ENCODE peak calls at places on chromosomes 1 and 21, in ten cellular contexts. J is GM23338, Q is HL-60, F is esophagus muscularis mucosa, R is heart right ventricle, B is fibroblast of mammary gland, L is SK-N-MC, O is AG09309, U is mucosa of descending colon, X is cardiac muscle cell. H is an unnamed sample.

GRCh38 chr1:211332036-211332616 is 5.5 kb downstream of the TRAF5 start:
- DNase-seq in J (no peak), Q (no peak), F (no peak), R (no peak), B (no peak), L (no peak), O (no peak), U (no peak), X (no peak), H (peak)

GRCh38 chr1:65872258-65872657 is 79.6 kb downstream of the PDE4B start:
- DNase-seq in J (no peak), Q (no peak), F (no peak), R (no peak), B (no peak), L (no peak), O (no peak), U (no peak), X (no peak), H (no peak)

GRCh38 chr1:15172405-15173259 is 19.1 kb downstream of the TMEM51 start:
- DNase-seq in J (no peak), Q (no peak), F (no peak), R (no peak), B (peak), L (no peak), O (no peak), U (no peak), X (peak), H (peak)

GRCh38 chr1:4752059-4752458 is 97.7 kb downstream of the AJAP1 start:
- DNase-seq in J (no peak), Q (no peak), F (no peak), R (no peak), B (no peak), L (no peak), O (no peak), U (no peak), X (no peak), H (no peak)

GRCh38 chr1:226082959-226083302 is 20.4 kb downstream of the H3-3A start:
- DNase-seq in J (peak), Q (no peak), F (no peak), R (peak), B (peak), L (no peak), O (no peak), U (no peak), X (peak), H (peak)

GRCh38 chr1:230610589-230610988 is 31.7 kb upstream of the COG2 start:
- DNase-seq in J (no peak), Q (no peak), F (no peak), R (no peak), B (no peak), L (no peak), O (no peak), U (no peak), X (no peak), H (no peak)

GRCh38 chr1:151741516-151741915 is 20.2 kb downstream of the RIIAD1 start:
- DNase-seq in J (no peak), Q (no peak), F (no peak), R (no peak), B (no peak), L (no peak), O (no peak), U (no peak), X (no peak), H (no peak)

GRCh38 chr1:151478923-151479322 is 19.6 kb upstream of the POGZ start:
- DNase-seq in J (no peak), Q (no peak), F (no peak), R (no peak), B (no peak), L (no peak), O (no peak), U (no peak), X (peak), H (peak)

GRCh38 chr1:3668585-3669300 is 16.4 kb downstream of the TP73 start:
- DNase-seq in J (peak), Q (peak), F (no peak), R (peak), B (peak), L (no peak), O (no peak), U (peak), X (peak), H (peak)

GRCh38 chr1:234589854-234590620 is 19.9 kb downstream of the IRF2BP2 start:
- DNase-seq in J (no peak), Q (no peak), F (peak), R (no peak), B (peak), L (no peak), O (no peak), U (no peak), X (peak), H (peak)

GRCh38 chr1:117658676-117659075 is 52.8 kb downstream of the TENT5C start:
- DNase-seq in J (no peak), Q (no peak), F (no peak), R (no peak), B (no peak), L (no peak), O (no peak), U (peak), X (no peak), H (no peak)

GRCh38 chr21:45976666-45977335 is 4.8 kb upstream of the COL6A1 start:
- DNase-seq in J (no peak), Q (no peak), F (no peak), R (peak), B (no peak), L (no peak), O (no peak), U (no peak), X (no peak), H (no peak)

GRCh38 chr1:55588300-55588699 is 373.1 kb upstream of the USP24 start:
- DNase-seq in J (no peak), Q (no peak), F (peak), R (no peak), B (no peak), L (no peak), O (no peak), U (no peak), X (no peak), H (no peak)

GRCh38 chr1:3261969-3262579 is 192.4 kb upstream of the ARHGEF16 start:
- DNase-seq in J (no peak), Q (no peak), F (no peak), R (no peak), B (no peak), L (no peak), O (no peak), U (no peak), X (no peak), H (no peak)

GRCh38 chr1:44801491-44802305 is 1.5 kb downstream of the PLK3 start:
- DNase-seq in J (no peak), Q (no peak), F (peak), R (no peak), B (no peak), L (no peak), O (no peak), U (no peak), X (peak), H (no peak)

GRCh38 chr1:9929431-9930385 is 13.5 kb downstream of the LZIC start:
- DNase-seq in J (peak), Q (no peak), F (no peak), R (no peak), B (no peak), L (no peak), O (no peak), U (no peak), X (peak), H (no peak)

GRCh38 chr1:39063191-39063590 is 37.0 kb downstream of the NDUFS5 start:
- DNase-seq in J (peak), Q (no peak), F (no peak), R (no peak), B (no peak), L (no peak), O (no peak), U (no peak), X (no peak), H (no peak)

GRCh38 chr1:227265891-227266290 is 52.4 kb downstream of the CDC42BPA start:
- DNase-seq in J (no peak), Q (no peak), F (no peak), R (no peak), B (no peak), L (no peak), O (no peak), U (no peak), X (no peak), H (no peak)

GRCh38 chr1:3774503-3775247 is 2.1 kb downstream of the SMIM1 start:
- DNase-seq in J (no peak), Q (no peak), F (no peak), R (no peak), B (no peak), L (no peak), O (no peak), U (no peak), X (peak), H (peak)

GRCh38 chr1:160460683-160461287 is 60.4 kb downstream of the VANGL2 start:
- DNase-seq in J (no peak), Q (no peak), F (no peak), R (no peak), B (no peak), L (no peak), O (no peak), U (no peak), X (no peak), H (no peak)

GRCh38 chr1:48203287-48203900 is 19.1 kb upstream of the SLC5A9 start:
- DNase-seq in J (peak), Q (no peak), F (no peak), R (no peak), B (peak), L (no peak), O (no peak), U (peak), X (peak), H (peak)

GRCh38 chr1:185526318-185527307 is 207.6 kb upstream of the HMCN1 start:
- DNase-seq in J (no peak), Q (no peak), F (no peak), R (no peak), B (no peak), L (no peak), O (no peak), U (no peak), X (no peak), H (no peak)
- H3K4me3 ChIP-seq in J (no peak), Q (no peak), F (no peak), R (no peak), B (no peak), L (no peak), O (no peak), U (no peak), X (no peak), H (no peak)

GRCh38 chr1:178867670-178868069 is 3.2 kb downstream of the ANGPTL1 start:
- DNase-seq in J (no peak), Q (no peak), F (no peak), R (no peak), B (peak), L (no peak), O (no peak), U (peak), X (peak), H (peak)

GRCh38 chr1:178870944-178871343 is at the start of gene ANGPTL1:
- DNase-seq in J (peak), Q (no peak), F (no peak), R (no peak), B (peak), L (no peak), O (no peak), U (peak), X (peak), H (peak)

GRCh38 chr1:178868700-178869099 is 2.2 kb downstream of the ANGPTL1 start:
- DNase-seq in J (no peak), Q (no peak), F (no peak), R (no peak), B (peak), L (no peak), O (no peak), U (no peak), X (peak), H (no peak)

GRCh38 chr1:178871551-178872320 is 859 bp upstream of the ANGPTL1 start:
- DNase-seq in J (no peak), Q (no peak), F (no peak), R (no peak), B (no peak), L (no peak), O (no peak), U (no peak), X (no peak), H (no peak)

DNA sequence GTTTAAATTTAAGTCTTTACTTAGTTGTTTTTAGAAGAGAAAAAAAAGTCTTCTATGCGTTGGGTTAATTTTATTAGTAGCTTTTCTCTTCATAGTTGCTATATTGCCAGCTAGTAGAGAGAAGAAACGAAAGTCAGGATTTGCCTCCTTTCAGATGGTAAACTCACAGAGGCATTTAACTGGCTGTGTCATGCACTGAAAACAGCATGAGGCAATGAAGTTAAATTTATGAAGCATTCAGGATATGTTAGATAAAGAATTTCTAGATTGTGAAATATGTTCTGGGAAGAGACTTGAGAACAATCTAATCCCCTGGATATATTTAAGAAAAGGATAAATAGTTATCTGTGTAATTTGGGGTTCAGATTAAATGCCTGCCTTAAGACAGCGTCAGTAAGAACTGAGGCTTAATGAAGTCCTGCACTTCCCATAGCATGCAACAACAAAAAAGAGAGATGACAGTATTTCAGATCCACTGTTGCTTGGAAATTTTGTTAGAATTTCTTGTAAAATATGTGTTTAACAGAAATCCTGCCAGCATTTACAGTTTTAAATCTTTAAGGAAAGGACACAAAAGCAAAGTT is 1.7 kb downstream of the ANGPTL1 start:
- DNase-seq in J (peak), Q (no peak), F (no peak), R (no peak), B (peak), L (peak), O (peak), U (no peak), X (peak), H (peak)
- H3K4me3 ChIP-seq in J (peak), Q (no peak), F (peak), R (peak), B (peak), L (peak), O (no peak), U (no peak), X (no peak), H (peak)

GRCh38 chr1:20080441-20081330 is 10.7 kb downstream of the PLA2G5 start:
- DNase-seq in J (no peak), Q (no peak), F (no peak), R (no peak), B (no peak), L (no peak), O (no peak), U (peak), X (no peak), H (no peak)
- H3K4me3 ChIP-seq in J (no peak), Q (no peak), F (no peak), R (no peak), B (no peak), L (no peak), O (no peak), U (no peak), X (no peak), H (no peak)

GRCh38 chr1:81157686-81158085 is 643.0 kb upstream of the ADGRL2 start:
- DNase-seq in J (no peak), Q (no peak), F (no peak), R (no peak), B (peak), L (no peak), O (no peak), U (no peak), X (peak), H (no peak)

GRCh38 chr1:81155131-81155530 is 645.6 kb upstream of the ADGRL2 start:
- DNase-seq in J (no peak), Q (no peak), F (no peak), R (no peak), B (peak), L (no peak), O (no peak), U (no peak), X (peak), H (no peak)

GRCh38 chr1:81160696-81161095 is 640.0 kb upstream of the ADGRL2 start:
- DNase-seq in J (no peak), Q (no peak), F (no peak), R (no peak), B (no peak), L (no peak), O (no peak), U (no peak), X (no peak), H (no peak)

DNA sequence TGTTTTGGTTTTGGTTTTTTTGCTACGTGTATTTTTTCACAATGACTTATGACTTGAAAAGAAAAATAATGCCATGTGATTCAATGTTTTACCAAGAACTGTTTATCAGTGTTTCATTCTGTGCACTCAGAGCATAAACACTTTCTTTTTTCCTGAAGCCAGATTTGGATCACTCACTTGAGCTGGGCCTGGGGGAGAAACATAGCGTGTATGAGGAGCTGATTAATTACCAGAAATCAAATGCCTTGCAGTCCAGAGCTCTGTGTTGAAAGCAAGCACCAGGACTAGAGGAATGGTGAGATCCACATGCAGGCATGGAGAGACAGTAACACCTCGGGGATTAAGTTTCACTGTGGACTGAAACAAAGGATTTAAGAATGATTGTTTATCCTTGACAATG is 642.1 kb upstream of the ADGRL2 start:
- DNase-seq in J (no peak), Q (no peak), F (no peak), R (no peak), B (peak), L (no peak), O (no peak), U (no peak), X (peak), H (peak)
- H3K4me3 ChIP-seq in J (no peak), Q (no peak), F (peak), R (no peak), B (no peak), L (no peak), O (no peak), U (no peak), X (no peak), H (no peak)

GRCh38 chr1:107777664-107778047 is 187.3 kb downstream of the VAV3 start:
- DNase-seq in J (no peak), Q (no peak), F (no peak), R (no peak), B (no peak), L (no peak), O (no peak), U (no peak), X (no peak), H (no peak)
- H3K4me3 ChIP-seq in J (no peak), Q (no peak), F (no peak), R (no peak), B (no peak), L (no peak), O (no peak), U (no peak), X (no peak), H (no peak)

DNA sequence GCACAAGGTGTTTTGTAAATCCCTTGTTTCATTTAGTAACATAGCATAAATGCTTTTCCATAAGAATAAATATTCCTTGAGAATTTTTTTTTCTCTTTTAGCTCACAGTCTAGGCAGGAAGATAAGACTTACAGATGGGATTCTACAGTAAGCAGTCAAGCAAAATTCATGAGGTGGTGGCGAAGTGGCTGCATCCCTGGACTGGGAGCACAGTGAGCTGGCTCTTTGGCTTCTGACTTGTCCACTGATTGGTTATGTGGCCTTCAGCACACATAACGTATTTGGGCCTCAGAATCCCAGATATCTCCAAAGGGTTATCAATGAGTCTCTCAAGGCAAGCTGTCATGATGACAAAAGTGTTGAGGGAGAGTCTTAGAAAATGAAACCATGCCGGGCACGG is 99.8 kb downstream of the EBNA1BP2 start:
- DNase-seq in J (no peak), Q (no peak), F (no peak), R (no peak), B (no peak), L (no peak), O (no peak), U (no peak), X (no peak), H (no peak)
- H3K4me3 ChIP-seq in J (no peak), Q (no peak), F (no peak), R (no peak), B (no peak), L (no peak), O (no peak), U (no peak), X (no peak), H (no peak)

DNA sequence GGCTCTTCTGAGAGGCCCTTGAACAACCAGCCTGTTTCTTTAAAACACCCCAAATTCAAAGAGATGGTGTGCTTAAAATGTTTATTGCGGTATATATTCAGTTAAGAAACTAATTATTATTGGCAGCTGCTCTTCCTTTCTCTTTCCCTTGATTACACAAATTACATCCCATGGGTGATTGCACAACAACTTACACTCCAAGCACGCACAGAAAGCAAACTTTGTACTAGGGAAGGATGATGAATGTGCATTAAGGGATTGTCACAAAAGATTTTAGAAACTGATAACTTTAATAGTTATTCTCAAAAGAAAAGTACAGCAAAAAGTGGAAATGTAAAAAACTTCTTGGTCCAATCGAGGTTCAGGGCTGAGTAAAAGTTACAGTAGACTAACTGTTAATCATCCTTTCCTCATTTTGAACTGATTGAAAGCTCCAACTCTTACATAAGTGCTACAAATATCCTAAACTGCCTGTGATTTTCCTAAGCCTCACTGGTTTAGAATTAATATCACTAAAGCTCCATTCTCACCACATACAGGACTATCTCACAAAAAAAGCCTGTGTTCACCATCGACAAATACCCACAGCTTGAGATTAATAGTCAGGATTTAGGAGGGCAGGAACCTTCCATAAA is 153.4 kb downstream of the TTLL7 start:
- DNase-seq in J (no peak), Q (no peak), F (no peak), R (no peak), B (peak), L (no peak), O (peak), U (no peak), X (peak), H (peak)
- H3K4me3 ChIP-seq in J (no peak), Q (no peak), F (no peak), R (no peak), B (no peak), L (no peak), O (no peak), U (no peak), X (no peak), H (no peak)

DNA sequence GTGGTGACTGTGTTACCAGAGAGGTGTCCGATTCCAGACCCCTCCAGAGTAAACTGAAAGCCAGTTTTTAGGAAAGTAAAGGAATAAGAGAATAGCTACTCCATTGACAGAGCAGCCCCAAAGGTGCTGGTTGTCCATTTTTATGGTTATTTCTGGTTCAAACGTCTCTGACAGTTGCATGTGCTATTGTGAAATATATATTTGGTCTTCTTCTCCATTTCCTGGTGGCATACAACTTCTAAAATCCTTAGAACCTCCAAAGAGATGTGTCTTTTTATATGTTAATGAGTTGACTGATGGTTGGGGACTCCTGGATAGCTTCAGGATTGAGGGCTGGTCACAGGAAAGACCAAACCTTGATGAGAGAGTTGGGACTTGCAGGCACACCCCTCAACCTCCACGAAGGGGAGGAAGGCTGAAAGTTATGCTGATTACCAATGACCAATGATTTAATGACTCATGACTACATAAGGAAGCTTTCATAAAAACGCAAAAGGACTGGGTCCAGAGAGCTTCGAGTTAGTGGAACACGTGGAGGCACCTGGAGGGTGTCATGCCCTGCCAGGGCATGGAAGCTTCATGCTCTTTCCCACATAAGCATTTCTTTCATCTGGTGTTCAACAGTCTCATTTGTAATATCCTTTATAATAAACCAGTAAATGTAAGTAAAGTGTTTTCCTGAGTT is 100.7 kb downstream of the SLC16A1 start:
- DNase-seq in J (no peak), Q (no peak), F (no peak), R (no peak), B (no peak), L (no peak), O (no peak), U (no peak), X (no peak), H (no peak)
- H3K4me3 ChIP-seq in J (no peak), Q (no peak), F (no peak), R (peak), B (peak), L (no peak), O (no peak), U (no peak), X (no peak), H (peak)